ENCODE peak calls at places on chromosome X, in four cellular contexts. Z is uterus, O is Peyer's patch, U is A549. T is an unnamed sample.

GRCh38 chrX:24651783-24652182 is 4.6 kb upstream of the PCYT1B start:
- DNase-seq in Z (no peak), O (no peak), U (no peak), T (no peak)

GRCh38 chrX:141662781-141663180 is 35.8 kb downstream of the SPANXD start:
- DNase-seq in Z (no peak), O (no peak), U (no peak), T (no peak)

GRCh38 chrX:154116514-154116913 is 19.0 kb upstream of the MECP2 start:
- DNase-seq in Z (no peak), O (no peak), U (no peak), T (no peak)

GRCh38 chrX:143854006-143854405 is 29.9 kb upstream of the UBE2NL start:
- DNase-seq in Z (no peak), O (no peak), U (no peak), T (no peak)

GRCh38 chrX:35711281-35711680 is 86.9 kb upstream of the MAGEB16 start:
- DNase-seq in Z (no peak), O (no peak), U (no peak), T (no peak)

GRCh38 chrX:128623361-128623760 is 571.2 kb upstream of the ACTRT1 start:
- DNase-seq in Z (no peak), O (no peak), U (no peak), T (no peak)

GRCh38 chrX:152810403-152810802 is 20.2 kb downstream of the CETN2 start:
- DNase-seq in Z (no peak), O (no peak), U (peak; percentile 4), T (no peak)

GRCh38 chrX:41449615-41450014 is 2.5 kb downstream of the NYX start:
- DNase-seq in Z (no peak), O (no peak), U (no peak), T (no peak)

GRCh38 chrX:8868070-8868795 is 67.0 kb upstream of the FAM9A start:
- DNase-seq in Z (peak; percentile 41), O (no peak), U (peak; percentile 86), T (no peak)

GRCh38 chrX:130994671-130995070 is 63.5 kb upstream of the ARHGAP36 start:
- DNase-seq in Z (no peak), O (no peak), U (peak; percentile 21), T (no peak)

GRCh38 chrX:151982217-151982616 is 7.7 kb upstream of the GABRE start:
- DNase-seq in Z (no peak), O (no peak), U (peak; percentile 75), T (no peak)

GRCh38 chrX:40552768-40553167 is 28.0 kb upstream of the ATP6AP2 start:
- DNase-seq in Z (no peak), O (no peak), U (peak; percentile 24), T (no peak)

GRCh38 chrX:77422886-77423648 is 24.1 kb upstream of the FGF16 start:
- DNase-seq in Z (no peak), O (no peak), U (no peak), T (no peak)

GRCh38 chrX:23908219-23909003 is 605 bp downstream of the CXorf58 start:
- DNase-seq in Z (no peak), O (no peak), U (no peak), T (no peak)

GRCh38 chrX:11447418-11447817 is 154.2 kb downstream of the AMELX start:
- DNase-seq in Z (no peak), O (no peak), U (no peak), T (no peak)

GRCh38 chrX:18725316-18725943 is 18.0 kb downstream of the PPEF1 start:
- DNase-seq in Z (no peak), O (no peak), U (no peak), T (no peak)

GRCh38 chrX:45070116-45071007 is 130.3 kb downstream of the DIPK2B start:
- DNase-seq in Z (no peak), O (no peak), U (peak; percentile 70), T (no peak)

GRCh38 chrX:23662853-23663252 is 4.4 kb upstream of the PRDX4 start:
- DNase-seq in Z (no peak), O (no peak), U (no peak), T (no peak)

GRCh38 chrX:130165703-130166502 is at the start of gene AIFM1:
- DNase-seq in Z (peak; percentile 91), O (peak; percentile 92), U (peak; percentile 98), T (peak; percentile 62)

GRCh38 chrX:19888419-19888879 is 1.0 kb upstream of the SH3KBP1 start:
- DNase-seq in Z (peak; percentile 42), O (no peak), U (peak; percentile 87), T (no peak)

GRCh38 chrX:148135738-148136137 is 154.6 kb downstream of the FMR1NB start:
- DNase-seq in Z (no peak), O (no peak), U (no peak), T (no peak)

GRCh38 chrX:111652719-111653118 is 28.3 kb upstream of the ALG13 start:
- DNase-seq in Z (no peak), O (no peak), U (peak; percentile 1), T (no peak)

GRCh38 chrX:120562569-120562926 is 1.8 kb upstream of the CUL4B start:
- DNase-seq in Z (no peak), O (no peak), U (no peak), T (no peak)
- H3K4me1 ChIP-seq in Z (no peaks in the 10 kb centered on the region), O (peaks cover 16% of the 10 kb centered on the region), U (peaks cover 25% of the 10 kb centered on the region), T (no peaks in the 10 kb centered on the region)

DNA sequence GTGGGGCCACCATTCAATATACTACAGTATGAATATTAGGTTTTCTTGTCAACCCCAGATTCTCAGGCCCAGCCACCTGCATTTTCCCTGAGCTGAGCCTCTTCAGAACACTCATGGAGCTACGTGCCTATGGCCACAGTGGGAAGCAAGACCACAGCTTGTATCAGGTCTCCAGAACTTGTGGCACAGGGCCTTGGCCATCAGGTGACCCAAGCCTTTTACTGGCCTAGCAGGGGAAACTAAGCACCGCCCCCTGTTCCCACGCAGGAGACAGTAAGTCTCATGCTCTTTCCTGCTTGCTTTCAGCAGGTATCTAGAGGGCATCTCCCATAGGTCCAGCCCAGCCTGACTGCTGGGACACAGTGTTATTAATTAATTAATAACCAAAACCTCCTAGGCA is 138.4 kb upstream of the MAMLD1 start:
- DNase-seq in Z (no peak), O (no peak), U (no peak), T (no peak)
- H3K4me1 ChIP-seq in Z (no peaks in the 10 kb centered on the region), O (no peaks in the 10 kb centered on the region), U (no peaks in the 10 kb centered on the region), T (no peaks in the 10 kb centered on the region)

DNA sequence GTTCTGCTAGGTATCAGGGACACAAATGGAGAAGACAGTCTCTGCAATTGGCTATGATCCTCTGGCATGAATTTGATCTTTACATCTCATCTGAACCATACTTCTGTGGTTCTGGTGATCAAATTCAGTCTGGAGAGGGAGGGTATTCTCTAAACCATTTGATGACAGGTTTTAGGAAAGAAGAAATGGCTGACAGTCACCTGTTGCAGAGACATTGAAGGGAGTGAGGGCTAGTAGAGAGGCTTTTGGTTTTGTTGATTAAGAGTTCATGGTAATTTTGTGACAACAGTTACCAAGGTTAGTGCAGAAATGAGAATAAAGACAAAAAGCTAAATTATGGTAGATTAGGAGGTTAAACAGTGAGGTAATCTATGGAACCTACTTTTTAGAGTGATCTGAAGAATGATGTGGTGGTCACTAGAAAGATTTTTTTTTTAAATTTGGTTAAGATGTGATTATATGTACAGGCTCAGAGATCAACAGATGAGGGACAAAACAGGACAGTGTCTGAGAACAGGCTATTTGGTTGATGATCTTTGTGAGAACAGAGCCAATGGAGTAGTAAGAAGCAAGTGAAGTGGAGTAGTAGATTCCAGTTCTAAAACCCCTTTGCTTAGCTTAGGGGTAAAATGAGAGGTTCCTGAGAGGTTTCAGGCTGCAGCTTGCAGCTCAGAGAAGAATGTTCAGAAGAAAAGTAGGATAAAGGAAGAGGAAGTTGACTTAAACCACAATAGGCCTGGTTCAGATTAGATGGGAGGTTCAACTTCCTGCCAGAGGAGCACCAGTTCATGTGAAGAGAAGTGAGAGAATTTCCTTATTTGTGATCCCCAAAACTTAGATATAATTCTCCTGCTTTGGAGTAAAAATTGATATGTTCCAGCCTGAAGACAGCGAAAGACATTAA is 34.7 kb downstream of the VSIG4 start:
- DNase-seq in Z (no peak), O (no peak), U (no peak), T (no peak)
- H3K4me1 ChIP-seq in Z (no peaks in the 10 kb centered on the region), O (no peaks in the 10 kb centered on the region), U (no peaks in the 10 kb centered on the region), T (no peaks in the 10 kb centered on the region)

GRCh38 chrX:156001001-156001666 is 3.6 kb downstream of the IL9R start:
- DNase-seq in Z (no peak), O (peak; percentile 42), U (no peak), T (no peak)

GRCh38 chrX:155998761-155999510 is 1.4 kb downstream of the IL9R start:
- DNase-seq in Z (no peak), O (no peak), U (no peak), T (no peak)

GRCh38 chrX:156001667-156002021 is 4.1 kb downstream of the IL9R start:
- DNase-seq in Z (no peak), O (no peak), U (no peak), T (no peak)

GRCh38 chrX:156002517-156002916 is 5.0 kb downstream of the IL9R start:
- DNase-seq in Z (no peak), O (no peak), U (no peak), T (no peak)

GRCh38 chrX:156000361-156000926 is 2.9 kb downstream of the IL9R start:
- DNase-seq in Z (no peak), O (peak; percentile 58), U (no peak), T (no peak)
- H3K4me1 ChIP-seq in Z (no peaks in the 10 kb centered on the region), O (no peaks in the 10 kb centered on the region), U (no peaks in the 10 kb centered on the region), T (no peaks in the 10 kb centered on the region)

T was measured in thoracic aorta.